ENCODE peak calls at places on chromosome 3, in four cellular contexts. S is NCI-H774; N is activated CD4-positive, alpha-beta T cell treated with anti-CD3 and anti-CD28 coated beads, Interleukin-2, amount 50 U/mL, for 1 hour; B is mucosa of descending colon. V is an unnamed sample.

GRCh38 chr3:134423153-134423552 is 48.9 kb upstream of the AMOTL2 start:
- DNase-seq in B (no peak), S (peak; percentile 65), N (no peak), V (peak; percentile 56)

GRCh38 chr3:33417051-33417673 is 23.0 kb downstream of the UBP1 start:
- DNase-seq in N (no peak), S (no peak), B (no peak), V (no peak)

GRCh38 chr3:52406231-52406661 is 38.7 kb downstream of the SEMA3G start:
- DNase-seq in N (no peak), B (peak; percentile 85), S (no peak), V (no peak)

GRCh38 chr3:149736180-149737100 is 15.8 kb downstream of the COMMD2 start:
- DNase-seq in B (no peak), S (no peak), N (no peak), V (no peak)

GRCh38 chr3:10772230-10773161 is 43.5 kb upstream of the SLC6A11 start:
- DNase-seq in S (no peak), B (no peak), N (no peak), V (no peak)

GRCh38 chr3:45986303-45986982 is 9.2 kb downstream of the FYCO1 start:
- DNase-seq in S (peak; percentile 49), B (peak; percentile 42), N (no peak), V (peak; percentile 45)

GRCh38 chr3:34260991-34261365 is 462.5 kb downstream of the PDCD6IP start:
- DNase-seq in N (no peak), B (no peak), S (no peak), V (no peak)

GRCh38 chr3:60431599-60431958 is 819.7 kb downstream of the FHIT start:
- DNase-seq in B (no peak), N (no peak), S (no peak), V (no peak)

GRCh38 chr3:46517016-46517770 is 19.4 kb downstream of the RTP3 start:
- DNase-seq in S (no peak), B (no peak), N (no peak), V (no peak)

GRCh38 chr3:128067481-128067880 is 15.2 kb downstream of the SEC61A1 start:
- DNase-seq in S (no peak), B (no peak), N (no peak), V (no peak)

GRCh38 chr3:89000886-89001285 is 106.5 kb upstream of the EPHA3 start:
- DNase-seq in S (no peak), N (no peak), B (no peak), V (no peak)

GRCh38 chr3:96266395-96267187 is 547.8 kb upstream of the EPHA6 start:
- DNase-seq in N (no peak), S (no peak), B (no peak), V (no peak)

GRCh38 chr3:100503450-100503849 is 11.0 kb downstream of the TMEM45A start:
- DNase-seq in B (no peak), S (no peak), N (no peak), V (no peak)